ENCODE peak calls at places on chromosomes 11 and 22, in four cellular contexts. B is SK-N-SH, F is uterus, A is pancreas. H is an unnamed sample. For H3K36me3, the result is how much of the 10 kb centered on the place peaks cover.

GRCh38 chr22:24741357-24741756 is 33.2 kb downstream of the PIWIL3 start:
- DNase-seq in B (no peak), F (no peak), A (no peak), H (no peak)

GRCh38 chr11:5423131-5423530 is 1.2 kb downstream of the OR51Q1 start:
- DNase-seq in B (no peak), F (no peak), A (no peak), H (no peak)

GRCh38 chr11:57668467-57668890 is 565 bp downstream of the ZDHHC5 start:
- DNase-seq in B (no peak), F (no peak), A (peak), H (no peak)

GRCh38 chr22:29394931-29395581 is 6.7 kb upstream of the AP1B1 start:
- DNase-seq in B (peak), F (peak), A (peak), H (peak)

GRCh38 chr11:819943-820649 is 1.4 kb downstream of the PNPLA2 start:
- DNase-seq in B (peak), F (peak), A (peak), H (peak)

GRCh38 chr22:34294986-34295385 is 374.7 kb upstream of the LARGE1 start:
- DNase-seq in B (no peak), F (no peak), A (no peak), H (no peak)

GRCh38 chr22:37427128-37427710 is at the start of gene ELFN2:
- DNase-seq in B (peak), F (no peak), A (no peak), H (no peak)

GRCh38 chr11:69013009-69013951 is at the start of gene MRGPRF:
- DNase-seq in B (peak), F (peak), A (peak), H (peak)

GRCh38 chr11:17472467-17472866 is 4.2 kb downstream of the ABCC8 start:
- DNase-seq in B (peak), F (no peak), A (no peak), H (no peak)

GRCh38 chr11:124415356-124415923 is 9.2 kb downstream of the OR8B4 start:
- DNase-seq in B (no peak), F (no peak), A (no peak), H (no peak)

GRCh38 chr11:93572171-93572570 is 29.0 kb upstream of the SMCO4 start:
- DNase-seq in B (no peak), F (no peak), A (no peak), H (no peak)

GRCh38 chr11:504994-505344 is 2.1 kb downstream of the RNH1 start:
- DNase-seq in B (no peak), F (no peak), A (no peak), H (no peak)

GRCh38 chr22:23557036-23557435 is 23.1 kb downstream of the IGLL1 start:
- DNase-seq in B (no peak), F (no peak), A (no peak), H (no peak)

GRCh38 chr11:45021692-45022130 is 71.0 kb upstream of the TP53I11 start:
- DNase-seq in B (peak), F (peak), A (peak), H (peak)

GRCh38 chr22:37043828-37044538 is 7.6 kb upstream of the KCTD17 start:
- DNase-seq in B (peak), F (no peak), A (peak), H (peak)

GRCh38 chr11:94149435-94149834 is 20.8 kb downstream of the PANX1 start:
- DNase-seq in B (no peak), F (no peak), A (no peak), H (no peak)

GRCh38 chr22:38788016-38788415 is 5.9 kb downstream of the DNAL4 start:
- DNase-seq in B (no peak), F (no peak), A (no peak), H (no peak)

GRCh38 chr11:10414659-10415058 is 40.4 kb upstream of the AMPD3 start:
- DNase-seq in B (no peak), F (peak), A (no peak), H (peak)

GRCh38 chr11:45796461-45796861 is 8.5 kb upstream of the SLC35C1 start:
- DNase-seq in B (no peak), F (no peak), A (no peak), H (no peak)

GRCh38 chr11:128530119-128531091 is 57.0 kb downstream of the ETS1 start:
- DNase-seq in B (no peak), F (peak), A (no peak), H (peak)

GRCh38 chr22:47837703-47838102 is 1075.3 kb downstream of the TBC1D22A start:
- DNase-seq in B (peak), F (no peak), A (no peak), H (no peak)

GRCh38 chr11:85759915-85760314 is 51.0 kb downstream of the SYTL2 start:
- DNase-seq in B (no peak), F (no peak), A (no peak), H (no peak)

GRCh38 chr22:35202376-35202775 is 54.9 kb upstream of the HMGXB4 start:
- DNase-seq in B (no peak), F (no peak), A (no peak), H (no peak)

GRCh38 chr11:63280920-63281319 is 37.5 kb upstream of the SLC22A25 start:
- DNase-seq in B (no peak), F (no peak), A (no peak), H (no peak)

GRCh38 chr22:45341503-45341902 is 31.8 kb downstream of the FAM118A start:
- DNase-seq in B (no peak), F (no peak), A (no peak), H (no peak)

GRCh38 chr22:21866821-21867527 is 471 bp downstream of the MAPK1 start:
- DNase-seq in B (no peak), F (peak), A (no peak), H (no peak)

GRCh38 chr11:69003301-69003865 is 9.7 kb downstream of the MRGPRF start:
- DNase-seq in B (no peak), F (no peak), A (peak), H (no peak)

GRCh38 chr22:29871684-29872083 is 11.3 kb upstream of the MTMR3 start:
- DNase-seq in B (no peak), F (peak), A (no peak), H (peak)

GRCh38 chr22:37741312-37741795 is 44.5 kb downstream of the TRIOBP start:
- DNase-seq in B (peak), F (peak), A (peak), H (peak)

GRCh38 chr11:45144126-45145082 is 2.0 kb upstream of the PRDM11 start:
- DNase-seq in B (no peak), F (no peak), A (no peak), H (no peak)

GRCh38 chr11:71202966-71203365 is 49.4 kb downstream of the SHANK2 start:
- DNase-seq in B (no peak), F (no peak), A (no peak), H (no peak)

GRCh38 chr11:67732045-67732787 is 57.8 kb upstream of the ALDH3B2 start:
- DNase-seq in B (peak), F (no peak), A (no peak), H (peak)

GRCh38 chr11:122742350-122742749 is 86.8 kb downstream of the UBASH3B start:
- DNase-seq in B (no peak), F (peak), A (no peak), H (no peak)

GRCh38 chr11:73157141-73158010 is 15.3 kb upstream of the FCHSD2 start:
- DNase-seq in B (peak), F (peak), A (no peak), H (peak)

GRCh38 chr11:11789735-11790369 is 51.9 kb upstream of the USP47 start:
- DNase-seq in B (peak), F (no peak), A (no peak), H (no peak)

GRCh38 chr11:103883291-103883690 is 153.1 kb upstream of the DDI1 start:
- DNase-seq in B (no peak), F (no peak), A (no peak), H (no peak)

GRCh38 chr11:45157247-45158209 is 11.1 kb downstream of the PRDM11 start:
- DNase-seq in B (no peak), F (no peak), A (no peak), H (no peak)

GRCh38 chr11:113339909-113340569 is 25.7 kb downstream of the TTC12 start:
- DNase-seq in B (no peak), F (no peak), A (no peak), H (no peak)

DNA sequence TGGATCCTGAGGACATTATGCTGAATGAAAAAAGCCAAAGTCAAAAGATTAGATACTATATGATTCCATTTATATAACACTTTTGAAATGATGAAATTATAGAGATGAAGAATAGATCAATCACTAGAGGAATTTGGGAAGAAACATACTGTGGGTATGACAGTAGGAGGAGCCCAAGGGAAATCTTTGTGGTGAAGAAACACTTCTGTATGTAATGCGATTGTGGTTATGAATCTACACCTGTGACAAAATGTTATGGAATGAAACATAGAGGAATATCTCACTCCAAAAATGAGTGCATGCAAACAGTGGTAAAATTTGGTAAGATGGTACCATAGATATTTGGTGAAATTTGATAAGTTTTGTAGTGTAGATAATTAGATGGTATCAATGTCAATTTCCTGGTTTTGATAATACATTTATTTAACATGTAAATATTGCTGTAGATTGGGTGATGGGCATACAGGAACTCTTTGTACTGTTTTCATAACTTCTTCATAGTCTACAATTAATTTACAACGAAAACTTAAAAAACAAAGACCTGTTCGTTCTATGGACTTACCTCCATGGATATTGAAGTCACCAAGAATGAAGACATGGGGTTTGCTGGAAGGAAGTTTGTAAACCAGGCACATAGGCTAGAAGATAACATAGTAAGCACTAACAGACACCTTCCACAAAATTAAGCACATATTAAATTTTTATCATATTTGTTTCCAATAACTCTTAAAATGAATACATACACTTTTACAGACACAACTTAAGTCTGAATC is 11.5 kb downstream of the MRGPRX1 start:
- DNase-seq in B (no peak), F (no peak), A (no peak), H (no peak)
- H3K36me3 ChIP-seq in B (under half), F (under half), A (under half), H (under half)

GRCh38 chr22:18082467-18082866 is 4.7 kb downstream of the PEX26 start:
- DNase-seq in B (no peak), F (no peak), A (no peak), H (no peak)
- H3K36me3 ChIP-seq in B (under half), F (under half), A (under half), H (half or more)

GRCh38 chr11:30697032-30697431 is 110.9 kb upstream of the MPPED2 start:
- DNase-seq in B (no peak), F (no peak), A (no peak), H (no peak)

GRCh38 chr11:30698425-30698824 is 112.3 kb upstream of the MPPED2 start:
- DNase-seq in B (no peak), F (no peak), A (no peak), H (no peak)
- H3K36me3 ChIP-seq in B (under half), F (under half), A (under half), H (under half)

DNA sequence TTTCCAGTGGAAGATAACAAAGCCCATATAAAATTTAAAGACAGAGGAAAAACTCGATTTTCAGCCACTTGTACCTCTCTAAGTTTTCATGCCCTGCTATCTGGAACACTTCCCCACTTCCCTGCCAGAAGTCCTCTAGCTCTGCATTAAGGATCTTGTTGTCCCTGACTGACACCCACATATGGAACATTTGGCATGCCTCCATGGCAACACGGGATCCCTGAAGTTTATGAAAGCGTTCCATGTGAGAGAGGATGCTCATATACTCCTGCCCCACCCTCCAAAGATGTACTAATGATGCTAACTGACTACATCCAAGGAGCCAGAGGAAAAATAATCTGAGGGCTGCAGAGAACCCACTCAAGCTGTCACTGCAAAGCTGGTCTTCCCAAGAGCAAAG is 8.8 kb upstream of the C11orf91 start:
- DNase-seq in B (no peak), F (no peak), A (no peak), H (no peak)
- H3K36me3 ChIP-seq in B (half or more), F (under half), A (under half), H (half or more)

DNA sequence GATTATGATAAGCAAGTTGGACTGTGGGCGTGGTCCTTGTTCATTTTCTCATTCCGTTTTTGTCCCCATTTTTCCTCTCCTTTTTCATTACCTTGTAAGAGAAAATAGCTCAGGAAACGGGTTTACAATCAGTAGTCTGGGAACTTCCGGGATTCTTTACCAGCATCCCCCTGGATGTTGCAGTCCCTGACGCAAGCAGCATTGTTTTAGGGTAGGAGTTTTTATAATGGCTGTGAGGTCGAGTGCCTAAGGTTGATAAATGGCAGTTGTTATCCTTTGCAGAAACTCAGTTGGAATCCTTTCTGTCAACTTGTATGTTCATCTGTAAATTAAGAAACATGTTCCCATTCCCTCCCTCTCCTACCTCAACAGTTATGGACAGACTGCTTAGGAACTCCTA is 68.3 kb downstream of the ARHGEF12 start:
- DNase-seq in B (no peak), F (no peak), A (no peak), H (no peak)
- H3K36me3 ChIP-seq in B (under half), F (under half), A (under half), H (under half)

GRCh38 chr11:65965986-65966762 is 4.6 kb downstream of the SART1 start:
- DNase-seq in B (no peak), F (no peak), A (no peak), H (no peak)

GRCh38 chr11:65972116-65972515 is 10.6 kb downstream of the SART1 start:
- DNase-seq in B (no peak), F (no peak), A (no peak), H (no peak)

GRCh38 chr11:65964906-65965305 is 3.4 kb downstream of the SART1 start:
- DNase-seq in B (no peak), F (no peak), A (no peak), H (no peak)

GRCh38 chr11:65967329-65967934 is 5.9 kb downstream of the SART1 start:
- DNase-seq in B (no peak), F (no peak), A (no peak), H (no peak)

GRCh38 chr11:65968600-65969482 is 7.3 kb downstream of the SART1 start:
- DNase-seq in B (no peak), F (no peak), A (no peak), H (no peak)
- H3K36me3 ChIP-seq in B (half or more), F (under half), A (under half), H (under half)

GRCh38 chr11:116891746-116892145 is 54.3 kb upstream of the APOA1 start:
- DNase-seq in B (no peak), F (no peak), A (no peak), H (no peak)

GRCh38 chr11:116892374-116892773 is 55.0 kb upstream of the APOA1 start:
- DNase-seq in B (no peak), F (no peak), A (no peak), H (no peak)

GRCh38 chr11:116893437-116893836 is 56.0 kb upstream of the APOA1 start:
- DNase-seq in B (no peak), F (no peak), A (no peak), H (no peak)

GRCh38 chr11:116895053-116895757 is 57.8 kb upstream of the APOA1 start:
- DNase-seq in B (peak), F (no peak), A (no peak), H (no peak)

DNA sequence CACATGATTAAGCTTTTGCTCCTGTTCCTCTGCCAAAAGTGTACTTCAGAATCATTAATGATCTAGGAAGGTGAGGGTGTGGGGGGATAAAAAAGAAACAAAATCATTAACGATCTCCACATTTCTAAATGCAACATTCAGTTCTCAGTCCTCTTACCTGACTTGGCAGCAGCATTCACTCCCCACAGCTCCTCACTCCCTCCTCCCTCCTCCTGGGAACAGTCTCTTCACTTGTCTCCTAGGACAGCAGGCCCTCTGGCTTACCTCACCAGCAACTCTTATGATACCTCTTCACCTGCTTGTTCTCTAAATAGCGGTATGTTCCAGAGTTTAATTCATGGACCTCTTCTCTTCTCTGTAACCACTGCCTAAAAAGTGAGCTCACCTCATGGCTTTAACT is 56.5 kb upstream of the APOA1 start:
- DNase-seq in B (no peak), F (no peak), A (no peak), H (no peak)
- H3K36me3 ChIP-seq in B (under half), F (under half), A (under half), H (under half)

GRCh38 chr11:62141111-62142042 is 17.6 kb downstream of the INCENP start:
- DNase-seq in B (peak), F (no peak), A (no peak), H (no peak)

GRCh38 chr11:62143727-62144126 is 19.9 kb downstream of the INCENP start:
- DNase-seq in B (peak), F (no peak), A (no peak), H (no peak)

GRCh38 chr11:62144641-62145255 is 20.9 kb downstream of the INCENP start:
- DNase-seq in B (peak), F (no peak), A (no peak), H (no peak)

GRCh38 chr11:62142043-62142375 is 18.2 kb downstream of the INCENP start:
- DNase-seq in B (no peak), F (no peak), A (no peak), H (no peak)

GRCh38 chr11:62142921-62143320 is 19.1 kb downstream of the INCENP start:
- DNase-seq in B (peak), F (peak), A (no peak), H (no peak)
- H3K36me3 ChIP-seq in B (half or more), F (under half), A (under half), H (half or more)

H was measured in psoas muscle.